ENCODE peak calls at places on chromosomes 13 and 19, in seven cellular contexts. One of them, this sample, is unnamed.

GRCh38 chr13:85675508-85675907 is 123.7 kb downstream of the SLITRK6 start:
- DNase-seq in tibial artery: no peak
- DNase-seq in 8988T: no peak
- DNase-seq in HepG2: no peak
- DNase-seq in NCI-H1694: no peak
- DNase-seq in mucosa of descending colon: no peak
- DNase-seq in gastrocnemius medialis: no peak
- DNase-seq in this sample: no peak

GRCh38 chr19:35142531-35143230 is 374 bp upstream of the FXYD7 start:
- DNase-seq in tibial artery: no peak
- DNase-seq in 8988T: peak; percentile 81
- DNase-seq in HepG2: no peak
- DNase-seq in NCI-H1694: peak; percentile 45
- DNase-seq in mucosa of descending colon: peak; percentile 70
- DNase-seq in gastrocnemius medialis: no peak
- DNase-seq in this sample: peak; percentile 32

GRCh38 chr19:5460748-5461147 is 5.5 kb downstream of the ZNRF4 start:
- DNase-seq in tibial artery: no peak
- DNase-seq in 8988T: no peak
- DNase-seq in HepG2: no peak
- DNase-seq in NCI-H1694: no peak
- DNase-seq in mucosa of descending colon: no peak
- DNase-seq in gastrocnemius medialis: no peak
- DNase-seq in this sample: no peak

GRCh38 chr19:42601811-42602443 is 7.2 kb upstream of the CEACAM8 start:
- DNase-seq in tibial artery: no peak
- DNase-seq in 8988T: no peak
- DNase-seq in HepG2: peak; percentile 9
- DNase-seq in NCI-H1694: no peak
- DNase-seq in mucosa of descending colon: no peak
- DNase-seq in gastrocnemius medialis: no peak
- DNase-seq in this sample: no peak

GRCh38 chr13:43758834-43759233 is 27.9 kb downstream of the ENOX1 start:
- DNase-seq in tibial artery: no peak
- DNase-seq in 8988T: no peak
- DNase-seq in HepG2: no peak
- DNase-seq in NCI-H1694: no peak
- DNase-seq in mucosa of descending colon: no peak
- DNase-seq in gastrocnemius medialis: no peak
- DNase-seq in this sample: no peak

GRCh38 chr13:80168089-80168850 is 172.7 kb downstream of the SPRY2 start:
- DNase-seq in tibial artery: no peak
- DNase-seq in 8988T: no peak
- DNase-seq in HepG2: no peak
- DNase-seq in NCI-H1694: no peak
- DNase-seq in mucosa of descending colon: no peak
- DNase-seq in gastrocnemius medialis: no peak
- DNase-seq in this sample: no peak

GRCh38 chr19:2488942-2489731 is 13.2 kb downstream of the GADD45B start:
- DNase-seq in tibial artery: peak; percentile 87
- DNase-seq in 8988T: no peak
- DNase-seq in HepG2: no peak
- DNase-seq in NCI-H1694: no peak
- DNase-seq in mucosa of descending colon: peak; percentile 79
- DNase-seq in gastrocnemius medialis: peak; percentile 51
- DNase-seq in this sample: no peak

GRCh38 chr19:42075364-42075615 is 676 bp upstream of the ZNF574 start:
- DNase-seq in tibial artery: no peak
- DNase-seq in 8988T: no peak
- DNase-seq in HepG2: no peak
- DNase-seq in NCI-H1694: no peak
- DNase-seq in mucosa of descending colon: no peak
- DNase-seq in gastrocnemius medialis: no peak
- DNase-seq in this sample: no peak

GRCh38 chr13:38570706-38571105 is 116.2 kb upstream of the FREM2 start:
- DNase-seq in tibial artery: no peak
- DNase-seq in 8988T: no peak
- DNase-seq in HepG2: no peak
- DNase-seq in NCI-H1694: no peak
- DNase-seq in mucosa of descending colon: no peak
- DNase-seq in gastrocnemius medialis: no peak
- DNase-seq in this sample: no peak

GRCh38 chr19:14731200-14731599 is 41.4 kb downstream of the ZNF333 start:
- DNase-seq in tibial artery: no peak
- DNase-seq in 8988T: no peak
- DNase-seq in HepG2: peak; percentile 65
- DNase-seq in NCI-H1694: no peak
- DNase-seq in mucosa of descending colon: no peak
- DNase-seq in gastrocnemius medialis: no peak
- DNase-seq in this sample: no peak